ENCODE peak calls at places on chromosomes 3 and 15, in ten cellular contexts. R is fibroblast of pulmonary artery, J is GM06990, Y is GM23338, C is GM23248, Q is foreskin fibroblast, Z is pancreas, F is astrocyte of the spinal cord, D is dorsolateral prefrontal cortex, E is adrenal gland. S is an unnamed sample.

GRCh38 chr3:128083980-128084674 is 31.9 kb downstream of the SEC61A1 start:
- DNase-seq in Z (peak), Y (no peak), Q (peak), J (no peak), E (peak), F (peak), R (no peak), D (no peak), C (no peak), S (no peak)

GRCh38 chr15:90829942-90830440 is 38.4 kb upstream of the FURIN start:
- DNase-seq in Y (no peak), R (peak), Q (no peak), E (peak), F (no peak), C (no peak), Z (no peak), J (peak), D (no peak), S (no peak)

GRCh38 chr3:56899851-56900250 is 98.1 kb upstream of the ARHGEF3 start:
- DNase-seq in E (no peak), R (peak), C (no peak), F (no peak), J (no peak), Q (no peak), Z (no peak), Y (no peak), D (no peak), S (no peak)

GRCh38 chr3:94420941-94421340 is 358.1 kb downstream of the NSUN3 start:
- DNase-seq in F (peak), R (no peak), J (no peak), Z (no peak), C (no peak), Y (no peak), E (no peak), Q (no peak), D (no peak), S (no peak)

GRCh38 chr3:184419171-184419570 is 39.3 kb downstream of the CHRD start:
- DNase-seq in Q (no peak), R (no peak), Z (no peak), J (no peak), F (no peak), Y (no peak), C (no peak), D (peak), E (no peak), S (no peak)

GRCh38 chr3:87792532-87793321 is 266.1 kb downstream of the CGGBP1 start:
- DNase-seq in J (no peak), R (no peak), D (no peak), E (no peak), Q (no peak), C (peak), Z (no peak), F (no peak), Y (peak), S (no peak)

GRCh38 chr15:80977627-80978036 is 12.0 kb downstream of the MESD start:
- DNase-seq in C (peak), Y (peak), Z (peak), R (peak), F (peak), D (peak), J (no peak), E (peak), Q (no peak), S (no peak)

GRCh38 chr3:39855517-39855916 is 46.1 kb downstream of the MYRIP start:
- DNase-seq in Q (no peak), F (no peak), R (no peak), E (no peak), Z (no peak), C (no peak), Y (no peak), J (no peak), D (no peak), S (no peak)

GRCh38 chr3:125357032-125357658 is 18.0 kb downstream of the ZNF148 start:
- DNase-seq in Z (peak), R (no peak), J (peak), E (peak), D (peak), C (peak), Q (no peak), F (peak), Y (peak), S (no peak)

GRCh38 chr15:62914461-62915079 is 128.0 kb upstream of the TPM1 start:
- DNase-seq in R (no peak), C (no peak), Z (no peak), D (no peak), J (no peak), E (no peak), Y (peak), F (no peak), Q (no peak), S (no peak)

GRCh38 chr3:105502333-105502732 is 135.6 kb downstream of the ALCAM start:
- DNase-seq in Z (no peak), Q (no peak), E (no peak), J (no peak), D (no peak), R (no peak), C (no peak), Y (no peak), F (no peak), S (no peak)

GRCh38 chr15:74443100-74443909 is 9.5 kb upstream of the SEMA7A start:
- DNase-seq in E (no peak), J (no peak), Z (no peak), Q (no peak), C (peak), Y (no peak), F (peak), R (peak), D (no peak), S (no peak)

GRCh38 chr3:191030491-191030890 is 168.0 kb upstream of the GMNC start:
- DNase-seq in J (no peak), R (peak), E (no peak), Y (no peak), Z (no peak), C (no peak), D (no peak), F (no peak), Q (no peak), S (no peak)

GRCh38 chr3:19221081-19221480 is 72.8 kb downstream of the KCNH8 start:
- DNase-seq in Q (no peak), J (no peak), E (no peak), Y (no peak), C (no peak), F (no peak), R (no peak), D (no peak), Z (no peak), S (no peak)
- H3K4me3 ChIP-seq in Q (no peak), J (no peak), E (no peak), Y (no peak), C (no peak), F (no peak), R (no peak), D (no peak), Z (no peak), S (no peak)

GRCh38 chr3:138435840-138436239 is 1.4 kb downstream of the ESYT3 start:
- DNase-seq in D (no peak), R (no peak), Q (no peak), Y (no peak), C (no peak), J (no peak), F (no peak), Z (no peak), E (no peak), S (no peak)
- H3K4me3 ChIP-seq in D (peak), R (no peak), Q (no peak), Y (peak), C (peak), J (no peak), F (no peak), Z (no peak), E (no peak), S (no peak)

DNA sequence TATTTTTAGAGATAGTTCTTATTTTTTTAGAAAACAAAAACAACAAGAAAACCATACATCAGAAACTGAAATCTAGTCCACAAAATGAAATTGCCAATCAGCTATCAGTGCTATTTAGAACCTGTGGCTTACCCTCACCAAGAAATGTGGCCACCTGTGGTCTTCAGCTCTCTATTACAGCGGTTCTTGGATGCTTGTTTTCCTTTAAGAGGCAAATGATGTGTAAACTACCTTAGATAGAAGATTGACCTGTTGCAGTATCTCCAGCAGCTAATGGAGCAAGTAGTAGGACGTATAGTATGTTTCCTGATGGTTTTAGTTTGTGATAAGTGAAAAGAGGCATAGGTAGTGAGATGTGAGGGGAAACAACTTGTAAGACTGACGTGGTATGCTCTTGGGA is 21.2 kb downstream of the TFG start:
- DNase-seq in R (no peak), D (no peak), Q (no peak), Y (peak), Z (no peak), J (no peak), C (no peak), F (no peak), E (no peak), S (no peak)
- H3K4me3 ChIP-seq in R (no peak), D (no peak), Q (no peak), Y (no peak), Z (no peak), J (no peak), C (no peak), F (no peak), E (no peak), S (no peak)

GRCh38 chr3:193243571-193243970 is 2.5 kb downstream of the PLAAT1 start:
- DNase-seq in D (no peak), R (no peak), C (no peak), J (no peak), E (no peak), Z (no peak), Y (no peak), F (no peak), Q (no peak), S (no peak)

GRCh38 chr3:193236990-193237389 is 4.0 kb upstream of the PLAAT1 start:
- DNase-seq in C (no peak), E (no peak), J (no peak), Q (no peak), F (no peak), Z (no peak), Y (no peak), R (no peak), D (no peak), S (no peak)

GRCh38 chr3:193240436-193240849 is 579 bp upstream of the PLAAT1 start:
- DNase-seq in Q (no peak), E (no peak), R (no peak), D (no peak), C (no peak), Z (peak), J (no peak), F (no peak), Y (peak), S (no peak)

DNA sequence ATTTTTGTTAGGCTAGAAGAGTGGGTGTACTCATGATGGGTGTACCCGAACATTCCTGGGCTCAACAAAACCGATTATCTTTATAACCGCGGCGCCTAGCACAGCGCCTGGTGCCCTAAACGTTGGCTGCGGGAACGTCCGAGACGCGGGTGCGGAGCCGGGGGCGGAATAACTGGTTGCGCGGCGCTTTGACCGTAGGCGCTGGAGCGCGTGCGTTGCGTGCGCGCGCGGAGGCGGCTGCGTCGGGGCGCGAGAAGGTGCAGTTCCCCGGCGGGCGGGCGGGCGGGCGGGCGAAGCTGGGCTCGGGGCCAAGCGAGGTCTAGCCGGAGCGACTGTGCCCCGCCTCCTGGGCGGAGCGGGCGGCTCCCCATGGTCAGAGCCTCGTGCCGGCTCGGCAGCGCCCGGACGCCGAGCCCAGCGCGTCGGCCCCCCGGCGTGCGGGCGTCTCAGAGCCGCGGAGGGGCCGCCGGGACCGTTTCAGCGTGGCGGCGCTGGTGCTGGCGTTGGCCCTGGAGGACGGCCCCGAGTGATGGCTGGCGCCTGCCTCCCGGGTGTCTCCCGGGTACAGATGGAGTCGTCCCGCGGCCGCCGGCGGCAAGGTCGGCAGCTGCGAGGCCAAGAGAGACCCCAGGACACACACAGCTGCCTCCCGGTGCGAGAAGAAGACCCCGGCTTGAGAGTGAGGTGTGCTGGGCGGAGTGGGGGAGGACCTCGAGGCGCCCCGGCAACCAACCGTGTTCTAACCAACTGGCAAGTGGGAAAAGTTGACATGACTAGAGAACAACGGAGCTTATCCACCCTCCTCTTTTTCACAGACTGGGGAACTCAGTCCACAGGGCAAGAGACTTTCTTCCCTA is at the start of gene PLAAT1:
- DNase-seq in C (peak), E (peak), J (peak), R (peak), Y (peak), Z (peak), D (peak), F (peak), Q (peak), S (peak)
- H3K4me3 ChIP-seq in C (peak), E (no peak), J (no peak), R (peak), Y (peak), Z (peak), D (peak), F (peak), Q (peak), S (peak)

GRCh38 chr15:34461730-34462129 is 24.1 kb upstream of the GOLGA8A start:
- DNase-seq in Z (no peak), E (no peak), D (no peak), C (no peak), J (no peak), F (no peak), Q (no peak), R (no peak), Y (no peak), S (no peak)
- H3K4me3 ChIP-seq in Z (no peak), E (no peak), D (no peak), C (no peak), J (no peak), F (no peak), Q (no peak), R (no peak), Y (no peak), S (no peak)

GRCh38 chr3:8500966-8501365 is 657 bp upstream of the LMCD1 start:
- DNase-seq in Q (no peak), J (peak), Y (no peak), D (no peak), C (no peak), F (no peak), R (no peak), Z (no peak), E (no peak), S (no peak)
- H3K4me3 ChIP-seq in Q (peak), J (peak), Y (peak), D (peak), C (peak), F (peak), R (peak), Z (peak), E (peak), S (peak)